ENCODE peak calls at places on chromosomes 16 and 17, in seven cellular contexts. O is astrocyte of the spinal cord, B is MM.1S, R is heart left ventricle, U is lower leg skin, D is prostate gland, N is heart right ventricle. V is an unnamed sample.

GRCh38 chr17:12789075-12789975 is at the start of gene ARHGAP44:
- DNase-seq in O (peak; percentile 49), B (no peak), R (peak; percentile 64), U (no peak), D (peak; percentile 58), N (peak; percentile 76), V (peak; percentile 14)

GRCh38 chr16:49459953-49460735 is 86.5 kb downstream of the C16orf78 start:
- DNase-seq in O (no peak), B (no peak), R (no peak), U (no peak), D (no peak), N (no peak), V (no peak)

GRCh38 chr16:28902909-28903308 is 22.1 kb downstream of the RABEP2 start:
- DNase-seq in O (no peak), B (no peak), R (no peak), U (no peak), D (no peak), N (no peak), V (no peak)

GRCh38 chr17:7308625-7309433 is 1.4 kb downstream of the EIF5A start:
- DNase-seq in O (peak; percentile 84), B (peak; percentile 86), R (peak; percentile 80), U (peak; percentile 88), D (peak; percentile 88), N (no peak), V (no peak)

GRCh38 chr17:72380120-72380519 is 259.3 kb downstream of the SOX9 start:
- DNase-seq in O (no peak), B (no peak), R (no peak), U (no peak), D (no peak), N (no peak), V (no peak)

GRCh38 chr17:33057564-33057963 is 65.9 kb downstream of the SPACA3 start:
- DNase-seq in O (no peak), B (no peak), R (no peak), U (no peak), D (no peak), N (no peak), V (no peak)

GRCh38 chr16:7405166-7405565 is 72.5 kb downstream of the RBFOX1 start:
- DNase-seq in O (no peak), B (no peak), R (peak; percentile 78), U (peak; percentile 24), D (no peak), N (peak; percentile 49), V (peak; percentile 3)

GRCh38 chr17:45223541-45224528 is 2.1 kb downstream of the FMNL1 start:
- DNase-seq in O (no peak), B (peak; percentile 53), R (peak; percentile 28), U (no peak), D (no peak), N (no peak), V (no peak)

GRCh38 chr17:36600477-36600876 is 906 bp upstream of the MRM1 start:
- DNase-seq in O (no peak), B (no peak), R (no peak), U (no peak), D (no peak), N (no peak), V (no peak)
- H3K4me3 ChIP-seq in O (peak overlapping the region; percentile 93), B (peak overlapping the region; percentile 83), R (peak overlapping the region; percentile 98), U (no peak overlapping the region), D (no peak overlapping the region), N (peak overlapping the region; percentile 84), V (peak overlapping the region; percentile 92)

GRCh38 chr16:85633888-85634287 is 20.8 kb downstream of the GSE1 start:
- DNase-seq in O (no peak), B (no peak), R (no peak), U (no peak), D (no peak), N (no peak), V (no peak)

GRCh38 chr16:85631230-85631629 is 18.1 kb downstream of the GSE1 start:
- DNase-seq in O (no peak), B (no peak), R (no peak), U (no peak), D (no peak), N (no peak), V (no peak)

GRCh38 chr16:85632709-85633437 is 19.8 kb downstream of the GSE1 start:
- DNase-seq in O (no peak), B (no peak), R (no peak), U (no peak), D (no peak), N (no peak), V (no peak)

GRCh38 chr16:85633438-85633743 is 20.3 kb downstream of the GSE1 start:
- DNase-seq in O (no peak), B (no peak), R (no peak), U (no peak), D (no peak), N (no peak), V (no peak)

GRCh38 chr16:85631802-85632393 is 18.8 kb downstream of the GSE1 start:
- DNase-seq in O (no peak), B (no peak), R (no peak), U (no peak), D (no peak), N (no peak), V (no peak)
- TF ChIP-seq CTCF in O (peak; percentile 20), B (no peak), R (no peak), U (no peak), D (no peak), N (peak; percentile 36), V (peak; percentile 6)

GRCh38 chr16:57371494-57372371 is 557 bp upstream of the CX3CL1 start:
- DNase-seq in O (no peak), B (no peak), R (peak; percentile 77), U (no peak), D (no peak), N (no peak), V (no peak)
- H3K4me3 ChIP-seq in O (no peak overlapping the region), B (no peak overlapping the region), R (peak overlapping the region; percentile 69), U (no peak overlapping the region), D (no peak overlapping the region), N (peak overlapping the region; percentile 76), V (no peak overlapping the region)

GRCh38 chr16:10252155-10252554 is 69.9 kb upstream of the GRIN2A start:
- DNase-seq in O (no peak), B (no peak), R (no peak), U (no peak), D (no peak), N (no peak), V (no peak)

GRCh38 chr16:10256855-10257641 is 74.8 kb upstream of the GRIN2A start:
- DNase-seq in O (peak; percentile 4), B (peak; percentile 38), R (no peak), U (no peak), D (no peak), N (peak; percentile 34), V (peak; percentile 1)

GRCh38 chr16:10250137-10250850 is 68.1 kb upstream of the GRIN2A start:
- DNase-seq in O (no peak), B (no peak), R (no peak), U (no peak), D (peak; percentile 32), N (no peak), V (no peak)

GRCh38 chr16:10255728-10256127 is 73.5 kb upstream of the GRIN2A start:
- DNase-seq in O (no peak), B (no peak), R (peak; percentile 31), U (no peak), D (peak; percentile 21), N (no peak), V (no peak)

DNA sequence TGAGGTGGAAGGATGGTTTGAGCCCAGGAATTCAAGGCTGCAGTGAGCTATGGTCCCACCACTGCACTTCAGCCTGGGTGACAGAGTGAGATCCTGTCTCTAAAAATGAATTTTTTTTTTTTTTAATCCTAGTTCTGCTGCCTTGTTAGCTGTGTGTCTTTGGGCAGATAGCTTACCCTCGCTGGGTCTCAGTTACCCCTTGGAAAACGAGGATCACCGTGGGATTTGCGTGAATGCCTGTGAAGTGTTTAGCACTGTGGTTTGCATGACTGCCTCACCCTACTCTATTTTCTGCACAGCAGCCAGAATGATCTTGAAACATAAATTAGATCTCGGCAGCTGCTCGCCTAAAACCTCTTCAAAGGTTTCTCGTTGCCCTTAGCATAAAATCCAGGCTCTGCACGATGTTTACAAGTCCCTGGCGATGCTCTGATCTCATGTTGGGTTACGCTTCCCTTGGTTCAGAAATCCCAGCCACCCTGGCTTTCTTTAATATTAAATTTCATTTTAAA is 71.2 kb upstream of the GRIN2A start:
- DNase-seq in O (no peak), B (no peak), R (no peak), U (no peak), D (no peak), N (no peak), V (no peak)
- TF ChIP-seq CTCF in O (no peak), B (no peak), R (no peak), U (no peak), D (no peak), N (no peak), V (no peak)

DNA sequence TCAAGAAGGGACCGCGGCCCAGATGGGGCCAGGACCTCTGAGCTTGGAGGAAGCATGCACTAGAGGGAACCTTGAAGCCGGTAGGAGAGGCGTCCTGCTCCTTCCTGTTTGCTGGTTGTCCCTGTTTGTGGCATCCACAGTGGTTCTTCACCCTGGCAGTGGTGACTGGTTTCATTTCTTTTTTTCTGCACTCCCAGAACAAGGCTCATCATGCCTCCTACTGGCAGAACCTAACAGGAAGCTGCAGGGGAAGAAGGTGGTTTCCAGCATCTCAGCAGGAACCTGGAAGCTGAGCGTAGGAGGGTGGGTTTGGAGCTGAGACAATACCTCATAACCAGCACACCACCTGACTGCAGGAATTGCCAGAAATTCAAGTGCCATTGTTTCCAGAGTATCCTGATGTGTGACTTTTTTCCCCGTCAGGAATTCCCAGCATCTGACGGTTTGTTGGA is 5.8 kb downstream of the TMEM231 start:
- DNase-seq in O (peak; percentile 53), B (peak; percentile 39), R (peak; percentile 71), U (peak; percentile 52), D (peak; percentile 20), N (no peak), V (peak; percentile 62)
- H3K4me3 ChIP-seq in O (no peak overlapping the region), B (no peak overlapping the region), R (peak overlapping the region; percentile 5), U (no peak overlapping the region), D (no peak overlapping the region), N (peak overlapping the region; percentile 36), V (no peak overlapping the region)